ENCODE peak calls at places on chromosomes 13 and 19, in ten cellular contexts. L is endothelial cell, D is breast epithelium, F is globus pallidus, P is WTC11, Z is ascending aorta, I is progenitor cell of endocrine pancreas, M is transverse colon, G is choroid plexus epithelial cell, N is iris pigment epithelial cell. U is an unnamed sample.

GRCh38 chr19:35045667-35046300 is 4.3 kb downstream of the HPN start:
- DNase-seq in L (peak), D (no peak), F (peak), P (peak), Z (no peak), I (no peak), M (no peak), G (peak), N (peak), U (no peak)

GRCh38 chr13:75934889-75935288 is 298.8 kb downstream of the LMO7 start:
- DNase-seq in L (no peak), D (no peak), F (no peak), P (no peak), Z (no peak), I (no peak), M (no peak), G (peak), N (peak), U (no peak)

GRCh38 chr19:23758187-23759074 is at the start of gene ZNF681:
- DNase-seq in L (peak), D (peak), F (peak), P (peak), Z (peak), I (peak), M (peak), G (peak), N (peak), U (peak)

GRCh38 chr19:1026189-1027019 is at the start of gene CNN2:
- DNase-seq in L (peak), D (peak), F (no peak), P (peak), Z (peak), I (peak), M (peak), G (peak), N (peak), U (no peak)

GRCh38 chr13:85616275-85616674 is 182.9 kb downstream of the SLITRK6 start:
- DNase-seq in L (no peak), D (no peak), F (no peak), P (no peak), Z (no peak), I (no peak), M (no peak), G (no peak), N (no peak), U (no peak)

GRCh38 chr13:20230913-20231838 is 943 bp downstream of the GJB6 start:
- DNase-seq in L (no peak), D (no peak), F (peak), P (peak), Z (peak), I (no peak), M (no peak), G (no peak), N (no peak), U (no peak)

GRCh38 chr13:34340534-34340933 is 522.6 kb downstream of the RFC3 start:
- DNase-seq in L (no peak), D (no peak), F (no peak), P (no peak), Z (no peak), I (no peak), M (no peak), G (peak), N (peak), U (no peak)

GRCh38 chr13:41246969-41247750 is 16.2 kb downstream of the MTRF1 start:
- DNase-seq in L (no peak), D (no peak), F (no peak), P (no peak), Z (no peak), I (no peak), M (no peak), G (no peak), N (no peak), U (no peak)

GRCh38 chr13:100666124-100666523 is 8.5 kb downstream of the TMTC4 start:
- DNase-seq in L (no peak), D (no peak), F (no peak), P (no peak), Z (no peak), I (no peak), M (no peak), G (peak), N (no peak), U (no peak)

GRCh38 chr13:60090579-60090978 is 73.1 kb downstream of the DIAPH3 start:
- DNase-seq in L (no peak), D (no peak), F (no peak), P (no peak), Z (no peak), I (no peak), M (no peak), G (peak), N (peak), U (no peak)